ENCODE peak calls at places on chromosomes 1 and 21, in ten cellular contexts. I is right atrium auricular region; W is AG08396; C is activated naive CD4-positive, alpha-beta T cell treated with anti-CD3 and anti-CD28 coated beads, Interleukin-2, amount 10 ng/mL, durations not matched to agents 7 days and 5 days; X is NCI-H2171 treated with DMSO at 0.1 percent for 48 hours; K is non-pigmented ciliary epithelial cell; Y is Peyer's patch; M is left ventricle myocardium inferior; O is AG04450; A is tibial artery. Z is an unnamed sample.
A peak's percentile ranks its signal among the peaks of the same experiment; 100 is the strongest.

GRCh38 chr1:178941261-178941689 is 70.4 kb upstream of the ANGPTL1 start:
- DNase-seq in I (peak; percentile 53), W (no peak), C (no peak), X (no peak), K (no peak), Y (peak; percentile 41), M (no peak), O (no peak), A (no peak), Z (no peak)

GRCh38 chr1:113747376-113747775 is 11.9 kb downstream of the PHTF1 start:
- DNase-seq in I (no peak), W (peak; percentile 30), C (no peak), X (no peak), K (peak; percentile 32), Y (no peak), M (no peak), O (no peak), A (no peak), Z (no peak)

GRCh38 chr1:247331172-247331525 is 518 bp downstream of the ZNF496 start:
- DNase-seq in I (peak; percentile 80), W (peak; percentile 93), C (peak; percentile 85), X (peak; percentile 77), K (no peak), Y (peak; percentile 87), M (peak; percentile 77), O (peak; percentile 52), A (peak; percentile 70), Z (peak; percentile 73)

GRCh38 chr1:193348126-193349045 is 162.0 kb upstream of the B3GALT2 start:
- DNase-seq in I (no peak), W (no peak), C (no peak), X (no peak), K (no peak), Y (no peak), M (no peak), O (no peak), A (no peak), Z (no peak)

GRCh38 chr1:239914827-239915231 is 176.9 kb upstream of the FMN2 start:
- DNase-seq in I (no peak), W (peak; percentile 49), C (no peak), X (no peak), K (peak; percentile 15), Y (no peak), M (no peak), O (peak; percentile 6), A (no peak), Z (no peak)

GRCh38 chr21:42027804-42028753 is 17.9 kb upstream of the ZBTB21 start:
- DNase-seq in I (no peak), W (no peak), C (no peak), X (peak; percentile 59), K (no peak), Y (peak; percentile 37), M (no peak), O (no peak), A (no peak), Z (no peak)

GRCh38 chr1:236122176-236122575 is 20.2 kb upstream of the GPR137B start:
- DNase-seq in I (no peak), W (no peak), C (no peak), X (no peak), K (no peak), Y (no peak), M (no peak), O (no peak), A (no peak), Z (no peak)

GRCh38 chr1:56146449-56146848 is 432.9 kb downstream of the PLPP3 start:
- DNase-seq in I (no peak), W (peak; percentile 17), C (no peak), X (no peak), K (no peak), Y (no peak), M (no peak), O (no peak), A (peak; percentile 42), Z (no peak)

GRCh38 chr1:118157506-118157905 is 27.5 kb downstream of the SPAG17 start:
- DNase-seq in I (no peak), W (no peak), C (no peak), X (no peak), K (no peak), Y (no peak), M (no peak), O (no peak), A (no peak), Z (no peak)

GRCh38 chr1:91736999-91737615 is 148.8 kb downstream of the TGFBR3 start:
- DNase-seq in I (no peak), W (peak; percentile 77), C (no peak), X (no peak), K (no peak), Y (no peak), M (no peak), O (no peak), A (no peak), Z (no peak)

GRCh38 chr1:16491056-16491675 is 22.9 kb downstream of the RNU1-1 start:
- DNase-seq in I (no peak), W (no peak), C (no peak), X (no peak), K (no peak), Y (peak; percentile 15), M (no peak), O (no peak), A (no peak), Z (no peak)

GRCh38 chr1:83931658-83932253 is 67.2 kb downstream of the TTLL7 start:
- DNase-seq in I (no peak), W (peak; percentile 50), C (peak; percentile 25), X (peak; percentile 44), K (no peak), Y (no peak), M (no peak), O (no peak), A (no peak), Z (no peak)

GRCh38 chr1:204130989-204131892 is 20.6 kb downstream of the ETNK2 start:
- DNase-seq in I (no peak), W (peak; percentile 87), C (no peak), X (no peak), K (peak; percentile 55), Y (no peak), M (no peak), O (peak; percentile 43), A (peak; percentile 45), Z (no peak)

GRCh38 chr1:111446967-111447892 is 1.8 kb downstream of the WDR77 start:
- DNase-seq in I (no peak), W (no peak), C (no peak), X (peak; percentile 8), K (no peak), Y (no peak), M (no peak), O (no peak), A (no peak), Z (no peak)

GRCh38 chr1:77539510-77540142 is 142.8 kb downstream of the ZZZ3 start:
- DNase-seq in I (no peak), W (peak; percentile 70), C (no peak), X (peak; percentile 38), K (no peak), Y (no peak), M (no peak), O (peak; percentile 49), A (no peak), Z (no peak)

GRCh38 chr1:231799363-231799986 is 172.9 kb downstream of the DISC1 start:
- DNase-seq in I (no peak), W (no peak), C (no peak), X (peak; percentile 93), K (no peak), Y (no peak), M (no peak), O (peak; percentile 37), A (no peak), Z (no peak)

GRCh38 chr1:218294531-218294930 is 9.4 kb downstream of the RRP15 start:
- DNase-seq in I (no peak), W (no peak), C (no peak), X (no peak), K (no peak), Y (no peak), M (no peak), O (no peak), A (no peak), Z (no peak)

GRCh38 chr1:3501856-3502665 is 47.6 kb downstream of the ARHGEF16 start:
- DNase-seq in I (no peak), W (peak; percentile 76), C (peak; percentile 36), X (no peak), K (no peak), Y (peak; percentile 73), M (peak; percentile 55), O (no peak), A (peak; percentile 55), Z (peak; percentile 53)

GRCh38 chr1:218570456-218570855 is 225.3 kb downstream of the TGFB2 start:
- DNase-seq in I (no peak), W (no peak), C (no peak), X (no peak), K (no peak), Y (no peak), M (no peak), O (no peak), A (no peak), Z (no peak)

GRCh38 chr1:9317591-9318331 is 25.1 kb downstream of the SPSB1 start:
- DNase-seq in I (no peak), W (no peak), C (no peak), X (peak; percentile 67), K (no peak), Y (peak; percentile 56), M (peak; percentile 34), O (no peak), A (no peak), Z (no peak)

GRCh38 chr1:41466146-41466545 is 18.3 kb downstream of the EDN2 start:
- DNase-seq in I (no peak), W (no peak), C (no peak), X (no peak), K (no peak), Y (peak; percentile 82), M (no peak), O (no peak), A (no peak), Z (peak; percentile 35)

Z was measured in right lobe of liver.